ENCODE peak calls at places on chromosomes 5 and 9, in five cellular contexts. V is NB4; M is B cell; E is stimulated activated CD4-positive, alpha-beta T cell treated with anti-CD3 and anti-CD28 coated beads, Interleukin-4, amount 100 ng/mL, for 48 hours; H is RPMI7951. J is an unnamed sample.

GRCh38 chr5:149001154-149001553 is 61.7 kb downstream of the SH3TC2 start:
- DNase-seq in V (no peak), M (no peak), E (no peak), H (no peak), J (no peak)

GRCh38 chr9:21576331-21577189 is 94.4 kb upstream of the IFNE start:
- DNase-seq in V (no peak), M (no peak), E (no peak), H (peak; percentile 83), J (no peak)

GRCh38 chr9:124411514-124412227 is 3.6 kb downstream of the PSMB7 start:
- DNase-seq in V (no peak), M (no peak), E (no peak), H (peak; percentile 62), J (no peak)

GRCh38 chr9:131709741-131710499 is 30.0 kb downstream of the RAPGEF1 start:
- DNase-seq in V (peak; percentile 39), M (no peak), E (no peak), H (peak; percentile 40), J (no peak)

GRCh38 chr5:115170924-115171510 is 1.3 kb upstream of the TRIM36 start:
- DNase-seq in V (peak; percentile 52), M (no peak), E (no peak), H (no peak), J (no peak)

GRCh38 chr5:150644496-150644895 is 4.0 kb downstream of the SYNPO start:
- DNase-seq in V (no peak), M (no peak), E (no peak), H (peak; percentile 36), J (no peak)

GRCh38 chr9:82133973-82134372 is 145.4 kb downstream of the SPATA31D1 start:
- DNase-seq in V (no peak), M (no peak), E (no peak), H (no peak), J (no peak)

GRCh38 chr5:124621279-124621678 is 125.2 kb downstream of the ZNF608 start:
- DNase-seq in V (no peak), M (no peak), E (no peak), H (no peak), J (no peak)

GRCh38 chr5:6755519-6755918 is 42.3 kb downstream of the TENT4A start:
- DNase-seq in V (no peak), M (no peak), E (no peak), H (no peak), J (no peak)

GRCh38 chr9:94894111-94894699 is 167.7 kb downstream of the AOPEP start:
- DNase-seq in V (no peak), M (no peak), E (no peak), H (no peak), J (no peak)